ENCODE peak calls at places on chromosome 14, in ten cellular contexts. G is foreskin fibroblast; U is GM12865; P is mucosa of descending colon; D is CD8-positive, alpha-beta memory T cell; V is IMR-90; X is sigmoid colon; E is astrocyte of the spinal cord; R is HAP-1; M is lower lobe of right lung. S is an unnamed sample.

GRCh38 chr14:79699206-79699605 is 512.1 kb downstream of the DIO2 start:
- DNase-seq in G (no peak), U (no peak), P (no peak), D (no peak), V (no peak), X (no peak), E (no peak), R (no peak), M (no peak), S (no peak)

GRCh38 chr14:69464829-69465228 is 19.7 kb upstream of the PLEKHD1 start:
- DNase-seq in G (no peak), U (no peak), P (no peak), D (no peak), V (peak; percentile 98), X (no peak), E (peak; percentile 90), R (no peak), M (no peak), S (no peak)

GRCh38 chr14:103576371-103577024 is 13.7 kb downstream of the COA8 start:
- DNase-seq in G (peak; percentile 97), U (no peak), P (peak; percentile 94), D (no peak), V (peak; percentile 80), X (peak; percentile 97), E (peak; percentile 85), R (peak; percentile 90), M (peak; percentile 95), S (no peak)

GRCh38 chr14:68199465-68200145 is 380.0 kb downstream of the RAD51B start:
- DNase-seq in G (no peak), U (no peak), P (no peak), D (no peak), V (no peak), X (peak; percentile 84), E (peak; percentile 84), R (peak; percentile 64), M (no peak), S (peak; percentile 40)

GRCh38 chr14:100359111-100359510 is 36.0 kb downstream of the SLC25A47 start:
- DNase-seq in G (no peak), U (no peak), P (no peak), D (no peak), V (no peak), X (no peak), E (no peak), R (no peak), M (no peak), S (no peak)

GRCh38 chr14:44889600-44890479 is 71.9 kb downstream of the KLHL28 start:
- DNase-seq in G (no peak), U (peak; percentile 12), P (no peak), D (no peak), V (no peak), X (no peak), E (no peak), R (no peak), M (no peak), S (no peak)

GRCh38 chr14:31270196-31270772 is 62.7 kb upstream of the HECTD1 start:
- DNase-seq in G (no peak), U (peak; percentile 66), P (no peak), D (no peak), V (no peak), X (no peak), E (no peak), R (peak; percentile 35), M (peak; percentile 57), S (no peak)

GRCh38 chr14:96626121-96626768 is 124.1 kb downstream of the PAPOLA start:
- DNase-seq in G (no peak), U (no peak), P (no peak), D (no peak), V (no peak), X (no peak), E (no peak), R (no peak), M (no peak), S (no peak)

DNA sequence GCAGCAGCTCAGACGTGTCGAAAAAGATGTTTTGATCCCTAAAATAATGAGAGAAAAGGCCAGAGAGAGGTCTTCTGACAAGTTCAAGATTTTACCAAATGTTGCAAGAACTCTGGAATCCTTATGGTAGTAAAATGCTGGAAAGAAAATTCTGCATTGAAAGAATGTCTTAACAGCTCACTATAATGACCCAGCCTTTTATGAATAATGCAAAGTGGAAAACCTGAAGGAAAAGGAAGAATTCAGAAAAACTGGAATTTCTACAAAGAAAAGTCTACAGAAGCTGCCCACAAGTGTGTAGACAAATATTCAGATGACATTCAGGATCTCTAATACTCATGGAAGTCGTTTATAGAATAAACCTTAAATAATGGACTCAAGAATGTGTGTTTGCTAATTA is 1.8 kb upstream of the CCDC88C start:
- DNase-seq in G (no peak), U (no peak), P (no peak), D (no peak), V (no peak), X (no peak), E (no peak), R (no peak), M (no peak), S (no peak)
- H3K4me3 ChIP-seq in G (no peak overlapping the region), U (no peak overlapping the region), P (no peak overlapping the region), D (no peak overlapping the region), V (no peak overlapping the region), X (no peak overlapping the region), E (no peak overlapping the region), R (no peak overlapping the region), M (no peak overlapping the region), S (no peak overlapping the region)

GRCh38 chr14:64658201-64658600 is 46.0 kb upstream of the PLEKHG3 start:
- DNase-seq in G (no peak), U (no peak), P (no peak), D (no peak), V (no peak), X (no peak), E (no peak), R (no peak), M (no peak), S (no peak)
- H3K4me3 ChIP-seq in G (no peak overlapping the region), U (no peak overlapping the region), P (no peak overlapping the region), D (no peak overlapping the region), V (no peak overlapping the region), X (no peak overlapping the region), E (no peak overlapping the region), R (no peak overlapping the region), M (no peak overlapping the region), S (no peak overlapping the region)

GRCh38 chr14:75442166-75442565 is 14.3 kb downstream of the JDP2 start:
- DNase-seq in G (no peak), U (no peak), P (no peak), D (no peak), V (no peak), X (no peak), E (no peak), R (no peak), M (no peak), S (no peak)
- H3K4me3 ChIP-seq in G (no peak overlapping the region), U (no peak overlapping the region), P (no peak overlapping the region), D (no peak overlapping the region), V (no peak overlapping the region), X (no peak overlapping the region), E (no peak overlapping the region), R (no peak overlapping the region), M (no peak overlapping the region), S (no peak overlapping the region)

DNA sequence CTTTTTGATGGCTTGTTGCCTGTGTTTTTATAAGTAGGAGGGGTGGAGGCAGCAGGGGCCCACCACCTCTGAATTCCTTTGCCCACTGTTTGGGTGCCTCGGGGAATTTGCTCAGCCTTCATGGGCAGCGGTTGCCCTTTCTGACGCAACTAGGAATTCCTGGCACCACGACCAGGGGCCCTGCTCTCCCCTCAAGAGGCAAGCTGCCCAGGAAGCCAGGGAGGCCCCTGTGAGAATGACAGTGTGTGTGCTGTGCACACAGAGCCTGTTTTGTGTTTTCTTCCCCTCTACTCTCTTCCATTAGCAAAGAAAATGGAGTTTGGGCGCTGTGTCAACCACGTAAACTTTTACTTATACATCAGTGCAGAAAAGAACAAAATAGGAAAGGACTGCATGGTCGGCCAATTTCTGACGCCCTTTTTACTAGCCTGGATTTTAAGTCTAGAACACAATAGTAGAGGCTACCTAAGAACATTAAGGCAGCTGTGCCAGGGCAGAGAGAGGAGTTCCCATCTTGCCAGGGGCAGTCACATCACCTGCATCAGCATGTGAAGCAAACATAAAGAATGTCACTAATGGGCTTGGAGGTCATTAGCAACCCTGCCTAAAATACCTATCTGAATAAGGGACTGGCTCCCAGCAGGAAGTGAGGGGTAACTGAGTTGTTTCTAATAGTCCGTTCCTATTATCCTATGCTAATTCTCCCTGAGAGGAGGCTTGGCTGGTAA is 17.9 kb upstream of the PTGR2 start:
- DNase-seq in G (peak; percentile 87), U (no peak), P (no peak), D (no peak), V (peak; percentile 44), X (no peak), E (peak; percentile 84), R (no peak), M (no peak), S (no peak)
- H3K4me3 ChIP-seq in G (no peak overlapping the region), U (no peak overlapping the region), P (no peak overlapping the region), D (no peak overlapping the region), V (no peak overlapping the region), X (no peak overlapping the region), E (no peak overlapping the region), R (no peak overlapping the region), M (no peak overlapping the region), S (no peak overlapping the region)